ENCODE peak calls at places on chromosomes 3 and 15, in ten cellular contexts. One of them, this sample, is unnamed.

GRCh38 chr3:38119802-38120689 is 16.9 kb downstream of the ACAA1 start:
- DNase-seq in psoas muscle: no peak
- DNase-seq in heart right ventricle: no peak
- DNase-seq in small intestine: no peak
- DNase-seq in left ventricle myocardium inferior: no peak
- DNase-seq in OCI-LY7: no peak
- DNase-seq in lung: no peak
- DNase-seq in PC-3: no peak
- DNase-seq in GM23248: no peak
- DNase-seq in astrocyte: no peak
- DNase-seq in this sample: no peak

GRCh38 chr15:35691176-35691761 is 145.3 kb upstream of the DPH6 start:
- DNase-seq in PC-3: no peak
- DNase-seq in lung: no peak
- DNase-seq in astrocyte: no peak
- DNase-seq in OCI-LY7: no peak
- DNase-seq in psoas muscle: no peak
- DNase-seq in small intestine: no peak
- DNase-seq in heart right ventricle: no peak
- DNase-seq in GM23248: no peak
- DNase-seq in left ventricle myocardium inferior: no peak
- DNase-seq in this sample: peak; percentile 41

GRCh38 chr15:65509321-65509720 is 8.2 kb downstream of the DPP8 start:
- DNase-seq in lung: no peak
- DNase-seq in OCI-LY7: no peak
- DNase-seq in small intestine: no peak
- DNase-seq in left ventricle myocardium inferior: no peak
- DNase-seq in PC-3: no peak
- DNase-seq in heart right ventricle: no peak
- DNase-seq in GM23248: no peak
- DNase-seq in astrocyte: no peak
- DNase-seq in psoas muscle: no peak
- DNase-seq in this sample: no peak

GRCh38 chr3:172591876-172592771 is 68.9 kb upstream of the TNFSF10 start:
- DNase-seq in small intestine: peak; percentile 87
- DNase-seq in OCI-LY7: no peak
- DNase-seq in psoas muscle: no peak
- DNase-seq in astrocyte: peak; percentile 49
- DNase-seq in left ventricle myocardium inferior: no peak
- DNase-seq in GM23248: no peak
- DNase-seq in heart right ventricle: no peak
- DNase-seq in PC-3: no peak
- DNase-seq in lung: no peak
- DNase-seq in this sample: no peak

GRCh38 chr15:88653200-88654064 is 14.6 kb downstream of the ISG20 start:
- DNase-seq in small intestine: no peak
- DNase-seq in GM23248: no peak
- DNase-seq in PC-3: no peak
- DNase-seq in OCI-LY7: no peak
- DNase-seq in left ventricle myocardium inferior: no peak
- DNase-seq in astrocyte: no peak
- DNase-seq in lung: peak; percentile 17
- DNase-seq in heart right ventricle: no peak
- DNase-seq in psoas muscle: no peak
- DNase-seq in this sample: no peak

GRCh38 chr3:112858410-112859069 is 11.9 kb upstream of the CD200R1L start:
- DNase-seq in lung: no peak
- DNase-seq in heart right ventricle: no peak
- DNase-seq in PC-3: no peak
- DNase-seq in GM23248: peak; percentile 10
- DNase-seq in OCI-LY7: no peak
- DNase-seq in astrocyte: peak; percentile 65
- DNase-seq in left ventricle myocardium inferior: no peak
- DNase-seq in psoas muscle: no peak
- DNase-seq in small intestine: peak; percentile 11
- DNase-seq in this sample: no peak

GRCh38 chr3:40780341-40780800 is 255.6 kb downstream of the ZNF621 start:
- DNase-seq in OCI-LY7: no peak
- DNase-seq in lung: peak; percentile 69
- DNase-seq in GM23248: peak; percentile 66
- DNase-seq in left ventricle myocardium inferior: peak; percentile 77
- DNase-seq in small intestine: no peak
- DNase-seq in psoas muscle: peak; percentile 85
- DNase-seq in PC-3: peak; percentile 4
- DNase-seq in heart right ventricle: peak; percentile 78
- DNase-seq in astrocyte: no peak
- DNase-seq in this sample: peak; percentile 81

GRCh38 chr15:71400347-71400746 is 285.1 kb downstream of the THSD4 start:
- DNase-seq in left ventricle myocardium inferior: no peak
- DNase-seq in lung: no peak
- DNase-seq in astrocyte: no peak
- DNase-seq in GM23248: peak; percentile 33
- DNase-seq in small intestine: no peak
- DNase-seq in psoas muscle: no peak
- DNase-seq in PC-3: peak; percentile 0
- DNase-seq in heart right ventricle: no peak
- DNase-seq in OCI-LY7: no peak
- DNase-seq in this sample: no peak

GRCh38 chr3:7710284-7710683 is 791.3 kb upstream of the LMCD1 start:
- DNase-seq in OCI-LY7: no peak
- DNase-seq in small intestine: peak; percentile 31
- DNase-seq in astrocyte: peak; percentile 15
- DNase-seq in left ventricle myocardium inferior: no peak
- DNase-seq in PC-3: no peak
- DNase-seq in psoas muscle: no peak
- DNase-seq in lung: no peak
- DNase-seq in GM23248: no peak
- DNase-seq in heart right ventricle: no peak
- DNase-seq in this sample: no peak

GRCh38 chr3:17491601-17492000 is 250.8 kb downstream of the TBC1D5 start:
- DNase-seq in OCI-LY7: no peak
- DNase-seq in left ventricle myocardium inferior: no peak
- DNase-seq in GM23248: peak; percentile 27
- DNase-seq in small intestine: no peak
- DNase-seq in heart right ventricle: no peak
- DNase-seq in lung: no peak
- DNase-seq in psoas muscle: no peak
- DNase-seq in astrocyte: peak; percentile 81
- DNase-seq in PC-3: peak; percentile 73
- DNase-seq in this sample: no peak

GRCh38 chr15:68614621-68615035 is 35.8 kb downstream of the CORO2B start:
- DNase-seq in OCI-LY7: no peak
- DNase-seq in left ventricle myocardium inferior: peak; percentile 69
- DNase-seq in heart right ventricle: peak; percentile 66
- DNase-seq in PC-3: no peak
- DNase-seq in lung: no peak
- DNase-seq in astrocyte: no peak
- DNase-seq in GM23248: no peak
- DNase-seq in psoas muscle: no peak
- DNase-seq in small intestine: no peak
- DNase-seq in this sample: peak; percentile 64

GRCh38 chr3:17025594-17026139 is 140.9 kb downstream of the PLCL2 start:
- DNase-seq in astrocyte: no peak
- DNase-seq in OCI-LY7: no peak
- DNase-seq in PC-3: no peak
- DNase-seq in GM23248: no peak
- DNase-seq in left ventricle myocardium inferior: no peak
- DNase-seq in small intestine: no peak
- DNase-seq in heart right ventricle: no peak
- DNase-seq in lung: no peak
- DNase-seq in psoas muscle: no peak
- DNase-seq in this sample: no peak

GRCh38 chr15:41935566-41936020 is 36.8 kb downstream of the EHD4 start:
- DNase-seq in left ventricle myocardium inferior: no peak
- DNase-seq in psoas muscle: no peak
- DNase-seq in OCI-LY7: no peak
- DNase-seq in GM23248: no peak
- DNase-seq in lung: no peak
- DNase-seq in small intestine: no peak
- DNase-seq in astrocyte: no peak
- DNase-seq in heart right ventricle: no peak
- DNase-seq in PC-3: peak; percentile 60
- DNase-seq in this sample: no peak

GRCh38 chr3:15217841-15218267 is 11.8 kb downstream of the CAPN7 start:
- DNase-seq in heart right ventricle: no peak
- DNase-seq in small intestine: no peak
- DNase-seq in OCI-LY7: peak; percentile 51
- DNase-seq in GM23248: no peak
- DNase-seq in psoas muscle: no peak
- DNase-seq in astrocyte: no peak
- DNase-seq in left ventricle myocardium inferior: no peak
- DNase-seq in lung: no peak
- DNase-seq in PC-3: no peak
- DNase-seq in this sample: no peak

GRCh38 chr15:51112078-51112477 is 17.4 kb upstream of the TNFAIP8L3 start:
- DNase-seq in small intestine: no peak
- DNase-seq in GM23248: no peak
- DNase-seq in PC-3: no peak
- DNase-seq in astrocyte: no peak
- DNase-seq in lung: no peak
- DNase-seq in heart right ventricle: no peak
- DNase-seq in OCI-LY7: no peak
- DNase-seq in psoas muscle: no peak
- DNase-seq in left ventricle myocardium inferior: no peak
- DNase-seq in this sample: no peak

GRCh38 chr3:66406841-66407240 is 94.0 kb downstream of the LRIG1 start:
- DNase-seq in left ventricle myocardium inferior: no peak
- DNase-seq in small intestine: no peak
- DNase-seq in psoas muscle: no peak
- DNase-seq in PC-3: no peak
- DNase-seq in GM23248: no peak
- DNase-seq in astrocyte: no peak
- DNase-seq in lung: no peak
- DNase-seq in OCI-LY7: no peak
- DNase-seq in heart right ventricle: no peak
- DNase-seq in this sample: no peak

GRCh38 chr3:66407281-66408218 is 93.3 kb downstream of the LRIG1 start:
- DNase-seq in GM23248: peak; percentile 64
- DNase-seq in OCI-LY7: peak; percentile 78
- DNase-seq in psoas muscle: peak; percentile 78
- DNase-seq in heart right ventricle: peak; percentile 82
- DNase-seq in lung: peak; percentile 65
- DNase-seq in astrocyte: no peak
- DNase-seq in left ventricle myocardium inferior: peak; percentile 71
- DNase-seq in small intestine: peak; percentile 70
- DNase-seq in PC-3: peak; percentile 67
- DNase-seq in this sample: peak; percentile 71

GRCh38 chr3:66404903-66405700 is 95.7 kb downstream of the LRIG1 start:
- DNase-seq in lung: no peak
- DNase-seq in OCI-LY7: no peak
- DNase-seq in psoas muscle: no peak
- DNase-seq in GM23248: peak; percentile 49
- DNase-seq in heart right ventricle: no peak
- DNase-seq in astrocyte: peak; percentile 37
- DNase-seq in PC-3: no peak
- DNase-seq in left ventricle myocardium inferior: no peak
- DNase-seq in small intestine: no peak
- DNase-seq in this sample: no peak

GRCh38 chr3:66405701-66406091 is 95.1 kb downstream of the LRIG1 start:
- DNase-seq in PC-3: peak; percentile 11
- DNase-seq in small intestine: no peak
- DNase-seq in psoas muscle: peak; percentile 78
- DNase-seq in astrocyte: peak; percentile 93
- DNase-seq in GM23248: peak; percentile 96
- DNase-seq in OCI-LY7: no peak
- DNase-seq in heart right ventricle: no peak
- DNase-seq in lung: no peak
- DNase-seq in left ventricle myocardium inferior: no peak
- DNase-seq in this sample: peak; percentile 47

DNA sequence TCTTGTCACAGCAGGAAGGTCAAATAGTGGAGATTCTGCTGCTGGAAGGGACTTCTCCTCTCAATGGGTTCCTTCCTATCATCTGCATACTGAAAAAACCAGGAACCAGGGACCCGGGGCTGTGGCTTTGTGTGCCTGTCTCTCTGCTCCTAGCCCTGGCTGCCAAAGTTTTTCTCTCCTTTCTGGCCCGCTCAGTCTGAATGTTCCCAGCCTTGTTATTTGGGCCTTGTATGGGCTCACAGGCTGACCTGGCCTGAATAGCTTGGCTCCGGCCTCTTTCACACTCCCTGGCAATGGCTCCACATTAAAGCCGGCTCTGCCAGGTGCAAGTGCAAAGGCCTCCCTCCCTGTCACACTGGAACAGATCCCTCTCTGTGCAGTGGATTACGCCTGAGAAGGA is 94.6 kb downstream of the LRIG1 start:
- DNase-seq in heart right ventricle: no peak
- DNase-seq in small intestine: no peak
- DNase-seq in lung: no peak
- DNase-seq in left ventricle myocardium inferior: no peak
- DNase-seq in astrocyte: no peak
- DNase-seq in GM23248: no peak
- DNase-seq in PC-3: no peak
- DNase-seq in OCI-LY7: no peak
- DNase-seq in psoas muscle: no peak
- DNase-seq in this sample: no peak
- H3K4me1 ChIP-seq in heart right ventricle: peaks cover 19% of the 10 kb centered on the region
- H3K4me1 ChIP-seq in small intestine: no peaks in the 10 kb centered on the region
- H3K4me1 ChIP-seq in lung: no peaks in the 10 kb centered on the region
- H3K4me1 ChIP-seq in left ventricle myocardium inferior: peaks cover 76% of the 10 kb centered on the region
- H3K4me1 ChIP-seq in astrocyte: peaks cover 46% of the 10 kb centered on the region
- H3K4me1 ChIP-seq in GM23248: peaks cover 27% of the 10 kb centered on the region
- H3K4me1 ChIP-seq in PC-3: no peaks in the 10 kb centered on the region
- H3K4me1 ChIP-seq in OCI-LY7: peaks cover 22% of the 10 kb centered on the region
- H3K4me1 ChIP-seq in psoas muscle: peaks cover 63% of the 10 kb centered on the region
- H3K4me1 ChIP-seq in this sample: peaks cover 73% of the 10 kb centered on the region

GRCh38 chr3:101846709-101847108 is 2.6 kb upstream of the NFKBIZ start:
- DNase-seq in psoas muscle: no peak
- DNase-seq in left ventricle myocardium inferior: no peak
- DNase-seq in lung: no peak
- DNase-seq in heart right ventricle: no peak
- DNase-seq in PC-3: no peak
- DNase-seq in OCI-LY7: peak; percentile 43
- DNase-seq in astrocyte: no peak
- DNase-seq in small intestine: no peak
- DNase-seq in GM23248: no peak
- DNase-seq in this sample: no peak
- H3K4me1 ChIP-seq in psoas muscle: no peaks in the 10 kb centered on the region
- H3K4me1 ChIP-seq in left ventricle myocardium inferior: peaks cover 35% of the 10 kb centered on the region
- H3K4me1 ChIP-seq in lung: no peaks in the 10 kb centered on the region
- H3K4me1 ChIP-seq in heart right ventricle: peaks cover 24% of the 10 kb centered on the region
- H3K4me1 ChIP-seq in PC-3: peaks cover 19% of the 10 kb centered on the region
- H3K4me1 ChIP-seq in OCI-LY7: peaks cover 45% of the 10 kb centered on the region
- H3K4me1 ChIP-seq in astrocyte: peaks cover 10% of the 10 kb centered on the region
- H3K4me1 ChIP-seq in small intestine: peaks cover 7% of the 10 kb centered on the region
- H3K4me1 ChIP-seq in GM23248: peaks cover 15% of the 10 kb centered on the region
- H3K4me1 ChIP-seq in this sample: no peaks in the 10 kb centered on the region

GRCh38 chr3:194562986-194563385 is 70.2 kb downstream of the TMEM44 start:
- DNase-seq in small intestine: no peak
- DNase-seq in OCI-LY7: no peak
- DNase-seq in PC-3: no peak
- DNase-seq in lung: no peak
- DNase-seq in psoas muscle: no peak
- DNase-seq in left ventricle myocardium inferior: no peak
- DNase-seq in GM23248: no peak
- DNase-seq in astrocyte: no peak
- DNase-seq in heart right ventricle: no peak
- DNase-seq in this sample: no peak
- H3K4me1 ChIP-seq in small intestine: no peaks in the 10 kb centered on the region
- H3K4me1 ChIP-seq in OCI-LY7: no peaks in the 10 kb centered on the region
- H3K4me1 ChIP-seq in PC-3: peaks cover 20% of the 10 kb centered on the region
- H3K4me1 ChIP-seq in lung: no peaks in the 10 kb centered on the region
- H3K4me1 ChIP-seq in psoas muscle: no peaks in the 10 kb centered on the region
- H3K4me1 ChIP-seq in left ventricle myocardium inferior: no peaks in the 10 kb centered on the region
- H3K4me1 ChIP-seq in GM23248: peaks cover 34% of the 10 kb centered on the region
- H3K4me1 ChIP-seq in astrocyte: peaks cover 13% of the 10 kb centered on the region
- H3K4me1 ChIP-seq in heart right ventricle: peaks cover 10% of the 10 kb centered on the region
- H3K4me1 ChIP-seq in this sample: no peaks in the 10 kb centered on the region

GRCh38 chr3:125059488-125060245 is 3.9 kb upstream of the HEG1 start:
- DNase-seq in GM23248: peak; percentile 62
- DNase-seq in lung: no peak
- DNase-seq in small intestine: peak; percentile 40
- DNase-seq in psoas muscle: no peak
- DNase-seq in heart right ventricle: no peak
- DNase-seq in left ventricle myocardium inferior: no peak
- DNase-seq in OCI-LY7: no peak
- DNase-seq in PC-3: peak; percentile 27
- DNase-seq in astrocyte: no peak
- DNase-seq in this sample: no peak
- H3K4me1 ChIP-seq in GM23248: peaks cover 57% of the 10 kb centered on the region
- H3K4me1 ChIP-seq in lung: peaks cover 35% of the 10 kb centered on the region
- H3K4me1 ChIP-seq in small intestine: no peaks in the 10 kb centered on the region
- H3K4me1 ChIP-seq in psoas muscle: peaks cover 47% of the 10 kb centered on the region
- H3K4me1 ChIP-seq in heart right ventricle: peaks cover 54% of the 10 kb centered on the region
- H3K4me1 ChIP-seq in left ventricle myocardium inferior: peaks cover 78% of the 10 kb centered on the region
- H3K4me1 ChIP-seq in OCI-LY7: peaks cover 9% of the 10 kb centered on the region
- H3K4me1 ChIP-seq in PC-3: peaks cover 50% of the 10 kb centered on the region
- H3K4me1 ChIP-seq in astrocyte: peaks cover 37% of the 10 kb centered on the region
- H3K4me1 ChIP-seq in this sample: peaks cover 17% of the 10 kb centered on the region

This sample was measured in heart left ventricle.